ENCODE peak calls at places on chromosome 6, in seven cellular contexts. H is fibroblast of lung; L is heart right ventricle; T is occipital lobe; G is stimulated activated CD4-positive, alpha-beta T cell treated with anti-CD3 and anti-CD28 coated beads, Interleukin-4, amount 100 ng/mL, for 24 hours; J is AG20443; B is HT-29. K is an unnamed sample.

GRCh38 chr6:127288705-127289104 is 22.0 kb downstream of the RNF146 start:
- DNase-seq in T (no peak), G (no peak), L (no peak), J (no peak), H (peak), B (no peak), K (no peak)

GRCh38 chr6:14713008-14713452 is 532.8 kb upstream of the JARID2 start:
- DNase-seq in T (no peak), L (peak), G (no peak), H (peak), B (no peak), J (peak), K (peak)

GRCh38 chr6:133947302-133947900 is 5.6 kb upstream of the TBPL1 start:
- DNase-seq in T (no peak), H (no peak), G (no peak), L (no peak), B (peak), J (no peak), K (no peak)

GRCh38 chr6:135995160-135995898 is 143.8 kb downstream of the PDE7B start:
- DNase-seq in G (no peak), T (no peak), B (no peak), L (no peak), H (peak), J (peak), K (peak)

GRCh38 chr6:42745083-42745637 is 743 bp downstream of the TBCC start:
- DNase-seq in B (peak), G (peak), H (peak), L (peak), T (peak), J (peak), K (peak)

GRCh38 chr6:5398530-5398929 is 137.2 kb downstream of the FARS2 start:
- DNase-seq in H (peak), T (no peak), B (peak), G (peak), J (no peak), L (no peak), K (no peak)

GRCh38 chr6:160226118-160226541 is 32.5 kb downstream of the SLC22A2 start:
- DNase-seq in L (no peak), T (no peak), H (peak), J (no peak), B (no peak), G (peak), K (no peak)

GRCh38 chr6:110660066-110660655 is 155.1 kb downstream of the CDK19 start:
- DNase-seq in J (no peak), T (no peak), G (no peak), L (no peak), B (no peak), H (no peak), K (no peak)

GRCh38 chr6:158686311-158686710 is 36.5 kb downstream of the SYTL3 start:
- DNase-seq in L (no peak), H (no peak), T (no peak), J (no peak), G (no peak), B (no peak), K (no peak)

GRCh38 chr6:53382421-53382820 is 33.7 kb upstream of the ELOVL5 start:
- DNase-seq in B (no peak), H (no peak), G (no peak), T (no peak), J (no peak), L (no peak), K (no peak)

GRCh38 chr6:124867126-124867525 is 95.1 kb upstream of the RNF217 start:
- DNase-seq in B (no peak), G (no peak), L (no peak), T (no peak), J (no peak), H (no peak), K (no peak)

GRCh38 chr6:77844822-77845221 is 192.0 kb downstream of the MEI4 start:
- DNase-seq in T (no peak), H (no peak), G (no peak), B (no peak), J (no peak), L (no peak), K (no peak)

GRCh38 chr6:927157-927556 is 234.2 kb upstream of the EXOC2 start:
- DNase-seq in H (no peak), J (no peak), T (no peak), B (no peak), L (no peak), G (no peak), K (no peak)

GRCh38 chr6:33848498-33848897 is 44.7 kb upstream of the MLN start:
- DNase-seq in B (no peak), T (no peak), G (no peak), L (no peak), H (no peak), J (no peak), K (peak)

GRCh38 chr6:154521412-154521811 is 10.9 kb upstream of the CNKSR3 start:
- DNase-seq in H (no peak), L (no peak), G (no peak), T (no peak), J (no peak), B (no peak), K (peak)

GRCh38 chr6:42453649-42454427 is 2.1 kb upstream of the TRERF1 start:
- DNase-seq in L (peak), J (peak), H (peak), T (no peak), G (no peak), B (peak), K (peak)

GRCh38 chr6:41655706-41656668 is 17.7 kb downstream of the MDFI start:
- DNase-seq in J (no peak), G (no peak), B (no peak), T (no peak), H (peak), L (no peak), K (peak)

GRCh38 chr6:166612471-166612881 is 14.6 kb downstream of the RPS6KA2 start:
- DNase-seq in J (no peak), L (peak), H (no peak), T (no peak), G (no peak), B (no peak), K (no peak)

GRCh38 chr6:16168858-16169257 is 40.0 kb downstream of the MYLIP start:
- DNase-seq in G (no peak), T (no peak), L (no peak), H (peak), B (peak), J (no peak), K (no peak)

GRCh38 chr6:117505337-117505736 is 22.9 kb downstream of the DCBLD1 start:
- DNase-seq in L (no peak), B (no peak), J (no peak), T (no peak), G (no peak), H (peak), K (no peak)

GRCh38 chr6:45677381-45677992 is 299.8 kb upstream of the SUPT3H start:
- DNase-seq in B (peak), J (peak), L (peak), T (no peak), H (peak), G (peak), K (peak)

GRCh38 chr6:10522929-10523573 is 1.9 kb downstream of the GCNT2 start:
- DNase-seq in H (no peak), T (no peak), L (no peak), B (no peak), J (no peak), G (no peak), K (no peak)

GRCh38 chr6:128347123-128347522 is 173.3 kb downstream of the PTPRK start:
- DNase-seq in T (no peak), B (no peak), H (peak), J (no peak), L (no peak), G (no peak), K (no peak)

GRCh38 chr6:10809098-10809497 is 29.2 kb downstream of the MAK start:
- DNase-seq in L (no peak), T (no peak), J (no peak), G (no peak), H (no peak), B (no peak), K (no peak)

GRCh38 chr6:147528511-147529145 is 20.1 kb downstream of the SAMD5 start:
- DNase-seq in G (no peak), B (no peak), L (no peak), H (no peak), J (no peak), T (no peak), K (no peak)

GRCh38 chr6:161418458-161418945 is 144.6 kb upstream of the AGPAT4 start:
- DNase-seq in G (peak), L (peak), H (peak), T (peak), B (peak), J (peak), K (peak)

GRCh38 chr6:36095497-36096391 is 34.6 kb upstream of the MAPK13 start:
- DNase-seq in B (peak), G (no peak), T (no peak), L (no peak), J (no peak), H (no peak), K (no peak)